ENCODE peak calls at places on chromosomes 7 and 10, in nine cellular contexts. One of them, this sample, is unnamed.

GRCh38 chr10:78000956-78001472 is 28.3 kb downstream of the POLR3A start:
- DNase-seq in SK-N-MC: no peak
- DNase-seq in Panc1: no peak
- DNase-seq in HFF-Myc: no peak
- DNase-seq in pancreas: no peak
- DNase-seq in AG09309: no peak
- DNase-seq in adipocyte: no peak
- DNase-seq in esophagus muscularis mucosa: no peak
- DNase-seq in aorta: no peak
- DNase-seq in this sample: no peak

GRCh38 chr7:101164071-101164840 is 1.1 kb downstream of the VGF start:
- DNase-seq in adipocyte: peak; percentile 83
- DNase-seq in AG09309: no peak
- DNase-seq in pancreas: no peak
- DNase-seq in aorta: no peak
- DNase-seq in esophagus muscularis mucosa: no peak
- DNase-seq in SK-N-MC: no peak
- DNase-seq in HFF-Myc: no peak
- DNase-seq in Panc1: no peak
- DNase-seq in this sample: peak; percentile 87

GRCh38 chr7:75617634-75618234 is 121.0 kb downstream of the HIP1 start:
- DNase-seq in pancreas: peak; percentile 57
- DNase-seq in adipocyte: no peak
- DNase-seq in Panc1: no peak
- DNase-seq in aorta: peak; percentile 90
- DNase-seq in HFF-Myc: no peak
- DNase-seq in esophagus muscularis mucosa: peak; percentile 94
- DNase-seq in AG09309: peak; percentile 43
- DNase-seq in SK-N-MC: no peak
- DNase-seq in this sample: peak; percentile 89

GRCh38 chr7:44347546-44348114 is 22.2 kb upstream of the CAMK2B start:
- DNase-seq in esophagus muscularis mucosa: no peak
- DNase-seq in Panc1: no peak
- DNase-seq in AG09309: no peak
- DNase-seq in HFF-Myc: no peak
- DNase-seq in SK-N-MC: no peak
- DNase-seq in adipocyte: no peak
- DNase-seq in pancreas: no peak
- DNase-seq in aorta: no peak
- DNase-seq in this sample: no peak

GRCh38 chr7:30596043-30596641 is 1.5 kb downstream of the GARS1 start:
- DNase-seq in Panc1: peak; percentile 32
- DNase-seq in HFF-Myc: no peak
- DNase-seq in aorta: no peak
- DNase-seq in pancreas: no peak
- DNase-seq in esophagus muscularis mucosa: no peak
- DNase-seq in SK-N-MC: no peak
- DNase-seq in adipocyte: peak; percentile 80
- DNase-seq in AG09309: no peak
- DNase-seq in this sample: peak; percentile 55

GRCh38 chr10:96168546-96168945 is 38.4 kb downstream of the ZNF518A start:
- DNase-seq in SK-N-MC: no peak
- DNase-seq in adipocyte: no peak
- DNase-seq in Panc1: no peak
- DNase-seq in esophagus muscularis mucosa: no peak
- DNase-seq in AG09309: no peak
- DNase-seq in pancreas: no peak
- DNase-seq in HFF-Myc: no peak
- DNase-seq in aorta: no peak
- DNase-seq in this sample: no peak

GRCh38 chr10:77455538-77455937 is 182.1 kb downstream of the KCNMA1 start:
- DNase-seq in Panc1: no peak
- DNase-seq in SK-N-MC: no peak
- DNase-seq in AG09309: no peak
- DNase-seq in esophagus muscularis mucosa: no peak
- DNase-seq in adipocyte: no peak
- DNase-seq in HFF-Myc: no peak
- DNase-seq in aorta: no peak
- DNase-seq in pancreas: no peak
- DNase-seq in this sample: no peak

GRCh38 chr10:24929056-24929544 is 23.3 kb downstream of the PRTFDC1 start:
- DNase-seq in esophagus muscularis mucosa: no peak
- DNase-seq in pancreas: no peak
- DNase-seq in AG09309: peak; percentile 92
- DNase-seq in Panc1: no peak
- DNase-seq in adipocyte: peak; percentile 64
- DNase-seq in SK-N-MC: peak; percentile 92
- DNase-seq in HFF-Myc: no peak
- DNase-seq in aorta: no peak
- DNase-seq in this sample: no peak

GRCh38 chr7:157969995-157970394 is 617.6 kb downstream of the PTPRN2 start:
- DNase-seq in aorta: no peak
- DNase-seq in esophagus muscularis mucosa: no peak
- DNase-seq in Panc1: no peak
- DNase-seq in adipocyte: no peak
- DNase-seq in AG09309: no peak
- DNase-seq in pancreas: no peak
- DNase-seq in HFF-Myc: no peak
- DNase-seq in SK-N-MC: no peak
- DNase-seq in this sample: no peak

GRCh38 chr7:33485746-33486491 is 356.6 kb downstream of the BBS9 start:
- DNase-seq in AG09309: peak; percentile 10
- DNase-seq in esophagus muscularis mucosa: no peak
- DNase-seq in SK-N-MC: no peak
- DNase-seq in aorta: no peak
- DNase-seq in HFF-Myc: no peak
- DNase-seq in adipocyte: no peak
- DNase-seq in pancreas: no peak
- DNase-seq in Panc1: no peak
- DNase-seq in this sample: no peak

GRCh38 chr10:4266387-4267083 is 481.5 kb upstream of the KLF6 start:
- DNase-seq in HFF-Myc: no peak
- DNase-seq in Panc1: no peak
- DNase-seq in esophagus muscularis mucosa: peak; percentile 75
- DNase-seq in AG09309: no peak
- DNase-seq in pancreas: no peak
- DNase-seq in aorta: no peak
- DNase-seq in SK-N-MC: no peak
- DNase-seq in adipocyte: peak; percentile 52
- DNase-seq in this sample: peak; percentile 87

GRCh38 chr10:70816220-70816894 is 609 bp downstream of the SGPL1 start:
- DNase-seq in aorta: peak; percentile 82
- DNase-seq in SK-N-MC: no peak
- DNase-seq in adipocyte: peak; percentile 91
- DNase-seq in pancreas: peak; percentile 78
- DNase-seq in Panc1: no peak
- DNase-seq in HFF-Myc: peak; percentile 81
- DNase-seq in AG09309: peak; percentile 63
- DNase-seq in esophagus muscularis mucosa: no peak
- DNase-seq in this sample: peak; percentile 86

GRCh38 chr10:32253300-32253699 is 93.7 kb downstream of the EPC1 start:
- DNase-seq in pancreas: no peak
- DNase-seq in HFF-Myc: no peak
- DNase-seq in SK-N-MC: no peak
- DNase-seq in aorta: no peak
- DNase-seq in AG09309: no peak
- DNase-seq in adipocyte: peak; percentile 21
- DNase-seq in Panc1: no peak
- DNase-seq in esophagus muscularis mucosa: no peak
- DNase-seq in this sample: no peak

GRCh38 chr10:91907914-91908357 is 1.4 kb downstream of the FGFBP3 start:
- DNase-seq in HFF-Myc: no peak
- DNase-seq in aorta: peak; percentile 55
- DNase-seq in esophagus muscularis mucosa: no peak
- DNase-seq in SK-N-MC: no peak
- DNase-seq in adipocyte: no peak
- DNase-seq in AG09309: no peak
- DNase-seq in pancreas: no peak
- DNase-seq in Panc1: no peak
- DNase-seq in this sample: peak; percentile 63

GRCh38 chr7:24769863-24770262 is 12.6 kb upstream of the GSDME start:
- DNase-seq in Panc1: no peak
- DNase-seq in adipocyte: no peak
- DNase-seq in HFF-Myc: no peak
- DNase-seq in esophagus muscularis mucosa: no peak
- DNase-seq in aorta: no peak
- DNase-seq in pancreas: no peak
- DNase-seq in AG09309: no peak
- DNase-seq in SK-N-MC: no peak
- DNase-seq in this sample: no peak

GRCh38 chr10:79176052-79176501 is 107.3 kb downstream of the ZMIZ1 start:
- DNase-seq in SK-N-MC: no peak
- DNase-seq in esophagus muscularis mucosa: no peak
- DNase-seq in Panc1: no peak
- DNase-seq in pancreas: no peak
- DNase-seq in AG09309: no peak
- DNase-seq in HFF-Myc: no peak
- DNase-seq in aorta: no peak
- DNase-seq in adipocyte: no peak
- DNase-seq in this sample: no peak

GRCh38 chr10:79176949-79177602 is 108.3 kb downstream of the ZMIZ1 start:
- DNase-seq in HFF-Myc: no peak
- DNase-seq in SK-N-MC: no peak
- DNase-seq in AG09309: no peak
- DNase-seq in adipocyte: no peak
- DNase-seq in Panc1: no peak
- DNase-seq in aorta: peak; percentile 77
- DNase-seq in pancreas: no peak
- DNase-seq in esophagus muscularis mucosa: no peak
- DNase-seq in this sample: peak; percentile 68

GRCh38 chr10:79178614-79179403 is 110.0 kb downstream of the ZMIZ1 start:
- DNase-seq in SK-N-MC: no peak
- DNase-seq in Panc1: no peak
- DNase-seq in adipocyte: peak; percentile 58
- DNase-seq in HFF-Myc: peak; percentile 82
- DNase-seq in AG09309: peak; percentile 53
- DNase-seq in esophagus muscularis mucosa: no peak
- DNase-seq in aorta: no peak
- DNase-seq in pancreas: no peak
- DNase-seq in this sample: peak; percentile 91

GRCh38 chr10:79179404-79180309 is 110.9 kb downstream of the ZMIZ1 start:
- DNase-seq in adipocyte: peak; percentile 62
- DNase-seq in esophagus muscularis mucosa: no peak
- DNase-seq in aorta: no peak
- DNase-seq in SK-N-MC: no peak
- DNase-seq in HFF-Myc: no peak
- DNase-seq in pancreas: no peak
- DNase-seq in Panc1: no peak
- DNase-seq in AG09309: no peak
- DNase-seq in this sample: no peak

GRCh38 chr10:79178070-79178576 is 109.4 kb downstream of the ZMIZ1 start:
- DNase-seq in esophagus muscularis mucosa: no peak
- DNase-seq in HFF-Myc: no peak
- DNase-seq in Panc1: no peak
- DNase-seq in AG09309: no peak
- DNase-seq in pancreas: no peak
- DNase-seq in aorta: no peak
- DNase-seq in adipocyte: no peak
- DNase-seq in SK-N-MC: no peak
- DNase-seq in this sample: no peak
- H3K4me3 ChIP-seq in esophagus muscularis mucosa: no peak overlapping the region
- H3K4me3 ChIP-seq in HFF-Myc: no peak overlapping the region
- H3K4me3 ChIP-seq in Panc1: no peak overlapping the region
- H3K4me3 ChIP-seq in AG09309: no peak overlapping the region
- H3K4me3 ChIP-seq in pancreas: no peak overlapping the region
- H3K4me3 ChIP-seq in aorta: no peak overlapping the region
- H3K4me3 ChIP-seq in adipocyte: no peak overlapping the region
- H3K4me3 ChIP-seq in SK-N-MC: no peak overlapping the region
- H3K4me3 ChIP-seq in this sample: no peak overlapping the region

DNA sequence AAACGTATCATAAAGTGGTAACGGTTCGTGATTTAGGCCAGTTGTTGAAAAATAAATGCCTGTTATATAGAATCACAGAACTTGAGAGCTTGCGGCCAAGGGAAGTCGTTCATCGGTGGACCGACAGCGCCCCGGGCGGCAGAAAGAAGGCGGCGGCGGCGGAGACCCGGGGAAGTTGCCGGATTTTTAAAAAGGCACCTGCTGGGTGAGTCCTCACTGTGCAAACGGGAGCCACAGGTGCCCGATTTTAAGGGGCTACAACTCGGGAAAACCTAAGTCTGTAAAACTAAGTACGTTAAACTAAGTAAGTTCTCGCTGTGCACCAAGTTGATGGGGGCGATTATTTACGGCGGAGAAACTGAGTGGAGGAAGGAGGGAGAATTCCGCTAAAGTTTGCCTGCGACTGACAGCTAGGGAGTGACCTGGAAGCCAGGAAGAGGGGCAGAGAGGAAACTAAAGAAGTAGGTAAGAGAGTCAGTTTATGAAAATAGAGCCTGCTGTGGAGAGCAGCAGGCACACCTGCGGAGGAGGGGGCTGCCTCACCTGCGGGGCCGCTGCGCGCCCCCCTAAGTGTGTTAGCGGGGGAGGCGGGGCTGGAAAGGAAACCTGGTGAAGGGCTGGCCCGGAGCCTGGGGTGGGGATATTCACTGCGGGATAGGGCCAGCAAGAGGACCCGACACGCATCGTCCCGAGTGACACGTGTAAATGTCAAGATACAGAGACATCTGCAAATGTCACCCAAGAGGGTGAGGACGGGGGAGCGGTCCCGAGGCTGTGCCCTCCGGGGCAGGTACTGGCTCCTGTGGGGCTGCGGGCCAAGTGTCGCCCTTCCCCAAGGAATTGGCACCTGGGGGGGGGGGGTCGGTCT is 1.0 kb downstream of the ADAM12 start:
- DNase-seq in Panc1: no peak
- DNase-seq in adipocyte: peak; percentile 94
- DNase-seq in esophagus muscularis mucosa: peak; percentile 92
- DNase-seq in SK-N-MC: no peak
- DNase-seq in pancreas: peak; percentile 48
- DNase-seq in aorta: peak; percentile 73
- DNase-seq in AG09309: peak; percentile 50
- DNase-seq in HFF-Myc: no peak
- DNase-seq in this sample: peak; percentile 76
- H3K4me3 ChIP-seq in Panc1: no peak overlapping the region
- H3K4me3 ChIP-seq in adipocyte: peak overlapping the region; percentile 90
- H3K4me3 ChIP-seq in esophagus muscularis mucosa: peak overlapping the region; percentile 49
- H3K4me3 ChIP-seq in SK-N-MC: no peak overlapping the region
- H3K4me3 ChIP-seq in pancreas: peak overlapping the region; percentile 55
- H3K4me3 ChIP-seq in aorta: peak overlapping the region; percentile 46
- H3K4me3 ChIP-seq in AG09309: peak overlapping the region; percentile 80
- H3K4me3 ChIP-seq in HFF-Myc: peak overlapping the region; percentile 46
- H3K4me3 ChIP-seq in this sample: peak overlapping the region; percentile 65

GRCh38 chr7:74291535-74291934 is 2.3 kb downstream of the CLIP2 start:
- DNase-seq in SK-N-MC: no peak
- DNase-seq in HFF-Myc: no peak
- DNase-seq in AG09309: no peak
- DNase-seq in Panc1: no peak
- DNase-seq in aorta: no peak
- DNase-seq in adipocyte: no peak
- DNase-seq in esophagus muscularis mucosa: no peak
- DNase-seq in pancreas: no peak
- DNase-seq in this sample: no peak
- H3K4me3 ChIP-seq in SK-N-MC: no peak overlapping the region
- H3K4me3 ChIP-seq in HFF-Myc: no peak overlapping the region
- H3K4me3 ChIP-seq in AG09309: no peak overlapping the region
- H3K4me3 ChIP-seq in Panc1: peak overlapping the region; percentile 84
- H3K4me3 ChIP-seq in aorta: no peak overlapping the region
- H3K4me3 ChIP-seq in adipocyte: no peak overlapping the region
- H3K4me3 ChIP-seq in esophagus muscularis mucosa: no peak overlapping the region
- H3K4me3 ChIP-seq in pancreas: no peak overlapping the region
- H3K4me3 ChIP-seq in this sample: no peak overlapping the region

GRCh38 chr10:19860107-19860506 is 43.9 kb downstream of the PLXDC2 start:
- DNase-seq in Panc1: no peak
- DNase-seq in AG09309: no peak
- DNase-seq in pancreas: no peak
- DNase-seq in esophagus muscularis mucosa: no peak
- DNase-seq in adipocyte: no peak
- DNase-seq in SK-N-MC: no peak
- DNase-seq in HFF-Myc: no peak
- DNase-seq in aorta: no peak
- DNase-seq in this sample: no peak

GRCh38 chr10:19862811-19863515 is 46.7 kb downstream of the PLXDC2 start:
- DNase-seq in Panc1: no peak
- DNase-seq in SK-N-MC: no peak
- DNase-seq in esophagus muscularis mucosa: no peak
- DNase-seq in aorta: no peak
- DNase-seq in adipocyte: no peak
- DNase-seq in HFF-Myc: no peak
- DNase-seq in AG09309: no peak
- DNase-seq in pancreas: no peak
- DNase-seq in this sample: no peak
- H3K4me3 ChIP-seq in Panc1: no peak overlapping the region
- H3K4me3 ChIP-seq in SK-N-MC: no peak overlapping the region
- H3K4me3 ChIP-seq in esophagus muscularis mucosa: no peak overlapping the region
- H3K4me3 ChIP-seq in aorta: no peak overlapping the region
- H3K4me3 ChIP-seq in adipocyte: no peak overlapping the region
- H3K4me3 ChIP-seq in HFF-Myc: no peak overlapping the region
- H3K4me3 ChIP-seq in AG09309: no peak overlapping the region
- H3K4me3 ChIP-seq in pancreas: no peak overlapping the region
- H3K4me3 ChIP-seq in this sample: no peak overlapping the region